ENCODE peak calls at places on chromosomes 3 and 15, in six cellular contexts. Y is adipocyte, G is astrocyte of the spinal cord, W is left ventricle myocardium inferior, N is fibroblast of pulmonary artery, V is right lobe of liver. Q is an unnamed sample.

GRCh38 chr3:32304510-32304909 is 66.0 kb downstream of the CMTM8 start:
- DNase-seq in N (no peak), V (no peak), G (no peak), W (no peak), Y (no peak), Q (no peak)

GRCh38 chr15:60179786-60180391 is 175.8 kb downstream of the FOXB1 start:
- DNase-seq in G (peak), W (no peak), N (peak), V (no peak), Y (peak), Q (peak)

GRCh38 chr15:89828324-89829145 is 13.9 kb upstream of the ANPEP start:
- DNase-seq in N (peak), V (peak), W (peak), Y (peak), G (peak), Q (peak)

GRCh38 chr3:114455432-114455831 is 161.6 kb downstream of the TIGIT start:
- DNase-seq in V (no peak), W (no peak), Y (no peak), N (no peak), G (no peak), Q (no peak)

GRCh38 chr15:33279613-33280205 is 31.1 kb upstream of the RYR3 start:
- DNase-seq in N (no peak), V (no peak), G (peak), Y (peak), W (no peak), Q (peak)

GRCh38 chr3:67790043-67790442 is 135.6 kb upstream of the SUCLG2 start:
- DNase-seq in W (no peak), N (peak), V (peak), G (peak), Y (peak), Q (peak)

GRCh38 chr3:109177888-109178287 is 41.4 kb downstream of the C3orf85 start:
- DNase-seq in V (no peak), W (no peak), G (no peak), N (no peak), Y (no peak), Q (no peak)

GRCh38 chr3:157460253-157460652 is 23.6 kb downstream of the PTX3 start:
- DNase-seq in N (no peak), Y (no peak), G (peak), V (no peak), W (no peak), Q (peak)

GRCh38 chr3:9732753-9733115 is 1.2 kb downstream of the BRPF1 start:
- DNase-seq in W (no peak), V (no peak), Y (peak), G (no peak), N (no peak), Q (no peak)

GRCh38 chr15:45048784-45049631 is 26.0 kb downstream of the SORD start:
- DNase-seq in G (no peak), V (no peak), Y (no peak), N (peak), W (no peak), Q (no peak)

GRCh38 chr3:112815981-112816380 is 30.7 kb downstream of the CD200R1L start:
- DNase-seq in Y (no peak), N (no peak), V (no peak), W (no peak), G (no peak), Q (no peak)

GRCh38 chr3:128454310-128454618 is 12.4 kb downstream of the DNAJB8 start:
- DNase-seq in V (no peak), W (no peak), Y (no peak), G (no peak), N (no peak), Q (no peak)

GRCh38 chr15:62122249-62122648 is 42.8 kb downstream of the C2CD4B start:
- DNase-seq in N (no peak), G (no peak), W (no peak), V (no peak), Y (no peak), Q (no peak)

GRCh38 chr3:99969133-99969532 is 145.2 kb downstream of the FILIP1L start:
- DNase-seq in W (no peak), N (peak), G (no peak), V (no peak), Y (no peak), Q (no peak)

GRCh38 chr3:38497026-38497425 is 886 bp downstream of the EXOG start:
- DNase-seq in N (peak), Y (peak), G (no peak), W (no peak), V (no peak), Q (no peak)

GRCh38 chr3:42685363-42685881 is at the start of gene KLHL40:
- DNase-seq in V (no peak), Y (no peak), N (no peak), W (peak), G (no peak), Q (no peak)
- H3K4me3 ChIP-seq in V (no peak), Y (peak), N (no peak), W (peak), G (no peak), Q (no peak)

DNA sequence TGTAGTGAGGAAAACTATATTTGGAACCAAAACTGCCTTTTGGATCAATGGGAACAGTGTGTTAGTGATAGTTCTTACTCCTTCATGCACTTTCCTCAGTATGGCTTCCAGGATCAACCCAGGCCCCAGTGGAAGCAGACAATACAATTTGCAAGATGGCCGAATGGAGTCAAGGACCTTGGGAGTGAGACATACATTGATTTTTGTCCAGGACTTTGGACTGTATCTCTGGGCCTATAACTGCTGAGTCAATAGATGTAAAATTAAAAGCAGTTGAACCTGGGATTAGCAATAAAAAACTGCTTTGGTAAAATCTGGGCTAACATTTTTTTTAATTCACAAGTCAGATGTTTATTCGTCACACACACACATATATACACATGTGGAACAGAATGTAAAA is 1.8 kb downstream of the ARRDC4 start:
- DNase-seq in V (no peak), G (no peak), W (no peak), N (no peak), Y (no peak), Q (no peak)
- H3K4me3 ChIP-seq in V (peak), G (no peak), W (peak), N (no peak), Y (peak), Q (peak)

DNA sequence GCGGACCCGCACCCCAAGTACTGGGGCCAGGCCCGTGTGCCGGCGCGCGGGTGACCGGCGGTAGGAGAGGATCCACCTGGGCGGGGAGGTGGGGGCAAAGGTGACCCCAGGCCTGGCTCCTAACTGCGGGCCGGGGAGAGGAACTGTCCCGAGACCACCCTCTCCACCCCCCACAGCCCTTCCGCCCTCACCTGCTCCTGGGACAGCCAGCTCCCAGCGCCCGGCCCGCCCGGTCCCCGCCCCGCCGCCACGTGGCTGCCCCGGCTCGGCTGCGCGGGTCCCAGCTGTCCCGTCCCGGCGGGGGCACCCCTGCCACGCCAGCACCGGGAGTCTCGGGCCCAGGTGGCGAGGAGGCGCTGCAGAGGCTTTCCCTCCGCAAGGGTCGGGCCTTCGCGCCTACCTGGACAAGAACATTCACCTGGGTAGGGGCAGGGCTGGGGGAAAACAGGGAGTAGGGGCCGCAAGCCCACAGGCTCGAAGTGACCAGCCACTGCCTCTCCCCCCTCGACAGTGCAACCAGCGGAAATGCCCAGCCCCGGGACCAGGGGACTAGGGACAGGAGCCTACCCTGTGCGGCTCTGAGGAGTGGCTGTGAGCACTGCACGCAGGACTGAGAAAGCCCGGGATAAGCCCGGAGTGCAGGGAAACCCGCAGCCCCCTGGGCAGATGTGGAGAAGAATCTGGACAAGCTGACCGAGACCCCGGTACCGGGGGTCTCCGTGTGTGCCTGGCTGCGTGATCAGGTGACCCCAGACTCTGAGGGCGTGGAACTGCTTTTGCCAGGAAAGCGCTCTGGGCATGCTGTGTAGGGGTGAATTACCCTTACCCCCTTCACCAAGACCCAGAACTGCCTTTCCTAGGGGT is at the start of gene SLC12A8:
- DNase-seq in G (no peak), V (peak), W (no peak), N (no peak), Y (no peak), Q (no peak)
- H3K4me3 ChIP-seq in G (peak), V (peak), W (peak), N (peak), Y (peak), Q (no peak)

DNA sequence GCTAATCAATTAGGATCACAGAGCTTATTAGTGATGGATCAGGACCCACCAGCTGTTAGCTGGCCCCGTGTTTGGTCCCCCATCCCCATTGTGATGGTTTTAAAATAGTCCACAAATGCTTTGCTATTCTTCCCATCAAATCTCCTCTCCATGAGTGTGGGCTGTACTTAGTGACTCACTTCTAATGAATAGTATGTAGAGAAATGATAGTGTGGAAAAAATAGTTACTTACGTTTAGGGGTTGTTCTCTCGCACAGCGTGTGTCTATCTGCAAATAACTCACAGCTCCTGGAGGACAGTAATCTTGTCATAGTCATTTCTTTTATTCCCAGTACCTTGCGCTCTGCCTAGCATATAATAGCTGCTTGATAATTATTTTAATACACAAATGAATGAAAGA is 74.2 kb upstream of the KLF13 start:
- DNase-seq in W (no peak), N (no peak), V (no peak), Y (no peak), G (peak), Q (no peak)
- H3K4me3 ChIP-seq in W (no peak), N (no peak), V (no peak), Y (no peak), G (no peak), Q (no peak)

DNA sequence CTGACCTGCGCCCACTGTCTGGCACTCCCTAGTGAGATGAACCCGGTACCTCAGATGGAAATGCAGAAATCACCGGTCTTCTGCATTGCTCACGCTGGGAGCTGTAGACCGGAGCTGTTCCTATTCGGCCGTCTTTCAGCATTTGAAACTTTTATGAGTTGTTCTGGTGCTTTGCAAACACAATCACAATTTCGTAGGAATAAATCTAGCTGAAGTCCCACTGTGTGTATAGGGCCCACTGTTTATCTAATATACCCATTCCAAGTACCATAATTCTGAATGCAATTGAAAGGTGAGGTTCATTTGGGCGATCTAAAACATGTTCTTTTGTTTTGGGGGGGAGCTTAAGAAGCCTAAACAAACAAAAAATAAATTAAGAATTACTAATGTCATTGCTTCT is 572.1 kb downstream of the FGF12 start:
- DNase-seq in Y (no peak), W (no peak), V (no peak), G (no peak), N (no peak), Q (no peak)
- H3K4me3 ChIP-seq in Y (no peak), W (peak), V (no peak), G (peak), N (no peak), Q (peak)

DNA sequence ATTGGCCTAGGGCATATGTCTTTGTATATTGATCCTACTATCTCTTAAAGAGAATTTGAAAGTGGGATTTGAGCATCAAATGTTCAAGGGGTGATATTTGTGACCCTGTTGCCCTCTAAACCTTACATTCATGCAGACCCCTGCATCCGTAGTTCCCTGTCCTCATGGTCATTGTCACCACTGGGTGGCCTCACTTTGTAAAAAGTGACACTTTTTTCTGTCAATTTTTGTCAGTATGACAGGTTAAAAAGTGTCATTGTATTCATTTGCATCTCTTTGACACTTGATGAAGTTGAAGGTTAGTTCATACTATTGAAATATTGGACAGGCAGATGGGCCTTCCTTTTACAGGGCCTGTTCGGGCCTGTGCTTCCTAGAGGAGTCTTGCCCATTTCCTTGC is 12.3 kb upstream of the KLF15 start:
- DNase-seq in G (no peak), N (no peak), W (no peak), V (no peak), Y (no peak), Q (no peak)
- H3K4me3 ChIP-seq in G (no peak), N (no peak), W (no peak), V (no peak), Y (no peak), Q (no peak)

GRCh38 chr3:187207624-187208023 is 10.3 kb downstream of the RTP1 start:
- DNase-seq in V (no peak), N (no peak), Y (no peak), G (no peak), W (no peak), Q (no peak)
- H3K4me3 ChIP-seq in V (no peak), N (no peak), Y (no peak), G (no peak), W (no peak), Q (no peak)

GRCh38 chr3:133038089-133038730 is at the start of gene TMEM108:
- DNase-seq in G (peak), V (peak), Y (peak), N (peak), W (peak), Q (peak)
- H3K4me3 ChIP-seq in G (peak), V (peak), Y (peak), N (peak), W (peak), Q (peak)

GRCh38 chr15:67109141-67110034 is 44.0 kb downstream of the SMAD3 start:
- DNase-seq in W (peak), V (peak), N (peak), Y (no peak), G (peak), Q (peak)
- H3K4me3 ChIP-seq in W (no peak), V (no peak), N (no peak), Y (no peak), G (no peak), Q (no peak)

Q was measured in MG63.